ENCODE peak calls at places on chromosomes 13 and 19, in seven cellular contexts. One of them, this sample, is unnamed.

GRCh38 chr13:112583592-112584277 is 4.2 kb downstream of the TUBGCP3 start:
- DNase-seq in bronchial epithelial cell: no peak
- DNase-seq in heart right ventricle: no peak
- DNase-seq in tibial artery: peak
- DNase-seq in choroid plexus epithelial cell: no peak
- DNase-seq in AG04449: no peak
- DNase-seq in AG04450: no peak
- DNase-seq in this sample: no peak

GRCh38 chr13:105474983-105475382 is 1060.5 kb downstream of the EFNB2 start:
- DNase-seq in AG04450: no peak
- DNase-seq in heart right ventricle: no peak
- DNase-seq in tibial artery: no peak
- DNase-seq in bronchial epithelial cell: no peak
- DNase-seq in AG04449: no peak
- DNase-seq in choroid plexus epithelial cell: no peak
- DNase-seq in this sample: no peak

GRCh38 chr19:50514346-50515167 is 844 bp upstream of the ASPDH start:
- DNase-seq in AG04449: no peak
- DNase-seq in choroid plexus epithelial cell: no peak
- DNase-seq in heart right ventricle: no peak
- DNase-seq in tibial artery: no peak
- DNase-seq in AG04450: no peak
- DNase-seq in bronchial epithelial cell: no peak
- DNase-seq in this sample: no peak

GRCh38 chr19:18300930-18301717 is 19.7 kb upstream of the JUND start:
- DNase-seq in choroid plexus epithelial cell: peak
- DNase-seq in tibial artery: peak
- DNase-seq in AG04450: no peak
- DNase-seq in heart right ventricle: peak
- DNase-seq in bronchial epithelial cell: no peak
- DNase-seq in AG04449: no peak
- DNase-seq in this sample: no peak

GRCh38 chr13:27450921-27451461 is 627 bp upstream of the MTIF3 start:
- DNase-seq in AG04449: no peak
- DNase-seq in choroid plexus epithelial cell: peak
- DNase-seq in tibial artery: no peak
- DNase-seq in heart right ventricle: peak
- DNase-seq in AG04450: no peak
- DNase-seq in bronchial epithelial cell: peak
- DNase-seq in this sample: no peak

GRCh38 chr13:20489185-20489820 is 36.4 kb downstream of the CRYL1 start:
- DNase-seq in heart right ventricle: no peak
- DNase-seq in AG04450: no peak
- DNase-seq in tibial artery: peak
- DNase-seq in choroid plexus epithelial cell: peak
- DNase-seq in AG04449: no peak
- DNase-seq in bronchial epithelial cell: peak
- DNase-seq in this sample: no peak

GRCh38 chr19:45990113-45990728 is 5.0 kb upstream of the CCDC61 start:
- DNase-seq in choroid plexus epithelial cell: no peak
- DNase-seq in bronchial epithelial cell: no peak
- DNase-seq in tibial artery: peak
- DNase-seq in AG04449: no peak
- DNase-seq in AG04450: no peak
- DNase-seq in heart right ventricle: no peak
- DNase-seq in this sample: no peak

GRCh38 chr13:62375653-62376052 is 960.0 kb upstream of the PCDH20 start:
- DNase-seq in choroid plexus epithelial cell: no peak
- DNase-seq in AG04449: no peak
- DNase-seq in bronchial epithelial cell: no peak
- DNase-seq in heart right ventricle: no peak
- DNase-seq in AG04450: no peak
- DNase-seq in tibial artery: no peak
- DNase-seq in this sample: no peak

GRCh38 chr19:46497773-46498172 is 2.1 kb upstream of the PNMA8B start:
- DNase-seq in AG04449: no peak
- DNase-seq in bronchial epithelial cell: no peak
- DNase-seq in AG04450: no peak
- DNase-seq in choroid plexus epithelial cell: no peak
- DNase-seq in tibial artery: no peak
- DNase-seq in heart right ventricle: no peak
- DNase-seq in this sample: no peak

GRCh38 chr13:101434486-101434885 is 18.0 kb upstream of the ITGBL1 start:
- DNase-seq in AG04450: no peak
- DNase-seq in heart right ventricle: no peak
- DNase-seq in choroid plexus epithelial cell: no peak
- DNase-seq in bronchial epithelial cell: no peak
- DNase-seq in tibial artery: no peak
- DNase-seq in AG04449: no peak
- DNase-seq in this sample: no peak

GRCh38 chr13:100904293-100904976 is 229.8 kb upstream of the TMTC4 start:
- DNase-seq in AG04450: no peak
- DNase-seq in bronchial epithelial cell: no peak
- DNase-seq in AG04449: no peak
- DNase-seq in heart right ventricle: no peak
- DNase-seq in choroid plexus epithelial cell: no peak
- DNase-seq in tibial artery: no peak
- DNase-seq in this sample: no peak

GRCh38 chr19:12984683-12985048 is 10.6 kb upstream of the NFIX start:
- DNase-seq in AG04449: no peak
- DNase-seq in AG04450: no peak
- DNase-seq in heart right ventricle: no peak
- DNase-seq in choroid plexus epithelial cell: no peak
- DNase-seq in tibial artery: no peak
- DNase-seq in bronchial epithelial cell: no peak
- DNase-seq in this sample: no peak

GRCh38 chr13:20387441-20387971 is 138.2 kb downstream of the CRYL1 start:
- DNase-seq in tibial artery: no peak
- DNase-seq in choroid plexus epithelial cell: peak
- DNase-seq in heart right ventricle: no peak
- DNase-seq in AG04449: no peak
- DNase-seq in AG04450: peak
- DNase-seq in bronchial epithelial cell: peak
- DNase-seq in this sample: no peak

GRCh38 chr13:40878321-40878720 is 88.9 kb downstream of the SLC25A15 start:
- DNase-seq in heart right ventricle: no peak
- DNase-seq in tibial artery: no peak
- DNase-seq in choroid plexus epithelial cell: peak
- DNase-seq in AG04450: no peak
- DNase-seq in bronchial epithelial cell: peak
- DNase-seq in AG04449: no peak
- DNase-seq in this sample: no peak

GRCh38 chr19:33831835-33832234 is 35.2 kb downstream of the KCTD15 start:
- DNase-seq in heart right ventricle: no peak
- DNase-seq in bronchial epithelial cell: no peak
- DNase-seq in choroid plexus epithelial cell: no peak
- DNase-seq in AG04450: no peak
- DNase-seq in AG04449: no peak
- DNase-seq in tibial artery: no peak
- DNase-seq in this sample: no peak

GRCh38 chr19:53881482-53882390 is at the start of gene PRKCG:
- DNase-seq in choroid plexus epithelial cell: no peak
- DNase-seq in AG04450: no peak
- DNase-seq in tibial artery: no peak
- DNase-seq in heart right ventricle: peak
- DNase-seq in AG04449: no peak
- DNase-seq in bronchial epithelial cell: no peak
- DNase-seq in this sample: no peak

GRCh38 chr13:31089649-31090048 is 72.1 kb downstream of the HSPH1 start:
- DNase-seq in choroid plexus epithelial cell: no peak
- DNase-seq in bronchial epithelial cell: no peak
- DNase-seq in heart right ventricle: no peak
- DNase-seq in AG04450: no peak
- DNase-seq in tibial artery: no peak
- DNase-seq in AG04449: no peak
- DNase-seq in this sample: no peak

GRCh38 chr13:43408274-43408673 is 378.5 kb downstream of the ENOX1 start:
- DNase-seq in choroid plexus epithelial cell: no peak
- DNase-seq in heart right ventricle: no peak
- DNase-seq in tibial artery: no peak
- DNase-seq in AG04449: no peak
- DNase-seq in bronchial epithelial cell: no peak
- DNase-seq in AG04450: no peak
- DNase-seq in this sample: no peak

GRCh38 chr13:100300708-100301107 is 211.8 kb downstream of the PCCA start:
- DNase-seq in heart right ventricle: no peak
- DNase-seq in tibial artery: no peak
- DNase-seq in AG04450: no peak
- DNase-seq in AG04449: no peak
- DNase-seq in choroid plexus epithelial cell: no peak
- DNase-seq in bronchial epithelial cell: peak
- DNase-seq in this sample: no peak

GRCh38 chr19:10289836-10290438 is at the start of gene ICAM5:
- DNase-seq in bronchial epithelial cell: peak
- DNase-seq in tibial artery: no peak
- DNase-seq in AG04449: no peak
- DNase-seq in AG04450: no peak
- DNase-seq in heart right ventricle: no peak
- DNase-seq in choroid plexus epithelial cell: peak
- DNase-seq in this sample: no peak

GRCh38 chr13:51158923-51159322 is 47.8 kb upstream of the C13orf42 start:
- DNase-seq in heart right ventricle: no peak
- DNase-seq in tibial artery: no peak
- DNase-seq in choroid plexus epithelial cell: no peak
- DNase-seq in AG04449: no peak
- DNase-seq in AG04450: no peak
- DNase-seq in bronchial epithelial cell: no peak
- DNase-seq in this sample: no peak

GRCh38 chr19:2394054-2394668 is 33.2 kb downstream of the TIMM13 start:
- DNase-seq in AG04450: no peak
- DNase-seq in heart right ventricle: no peak
- DNase-seq in choroid plexus epithelial cell: peak
- DNase-seq in AG04449: no peak
- DNase-seq in bronchial epithelial cell: no peak
- DNase-seq in tibial artery: no peak
- DNase-seq in this sample: no peak

DNA sequence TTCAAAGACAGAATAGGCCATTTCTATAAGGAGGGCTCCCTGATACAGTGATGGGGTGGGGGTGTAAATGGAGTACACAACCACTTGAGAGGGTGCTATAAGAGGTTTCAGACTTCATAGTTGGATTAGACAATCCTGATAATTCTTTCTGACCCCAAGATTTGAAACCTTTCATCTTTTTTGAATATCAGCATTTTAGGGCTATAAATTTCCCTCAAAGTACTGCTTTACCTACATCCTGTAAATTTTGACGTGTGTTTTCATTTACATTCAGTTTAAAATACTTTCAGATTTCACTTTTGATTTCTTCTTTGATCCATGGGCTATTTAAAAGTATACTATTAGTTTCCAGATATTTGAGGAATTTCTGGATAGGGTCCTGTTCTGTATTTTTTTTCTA is 40.0 kb upstream of the SIN3B start:
- DNase-seq in choroid plexus epithelial cell: no peak
- DNase-seq in AG04449: no peak
- DNase-seq in heart right ventricle: no peak
- DNase-seq in bronchial epithelial cell: no peak
- DNase-seq in AG04450: no peak
- DNase-seq in tibial artery: no peak
- DNase-seq in this sample: no peak
- H3K4me3 ChIP-seq in choroid plexus epithelial cell: no peak
- H3K4me3 ChIP-seq in AG04449: no peak
- H3K4me3 ChIP-seq in heart right ventricle: no peak
- H3K4me3 ChIP-seq in bronchial epithelial cell: no peak
- H3K4me3 ChIP-seq in AG04450: no peak
- H3K4me3 ChIP-seq in tibial artery: no peak
- H3K4me3 ChIP-seq in this sample: no peak

GRCh38 chr13:23845309-23845708 is 43.9 kb downstream of the MIPEP start:
- DNase-seq in tibial artery: no peak
- DNase-seq in heart right ventricle: no peak
- DNase-seq in AG04449: no peak
- DNase-seq in bronchial epithelial cell: no peak
- DNase-seq in AG04450: no peak
- DNase-seq in choroid plexus epithelial cell: no peak
- DNase-seq in this sample: no peak
- TF ChIP-seq CTCF in tibial artery: no peak
- TF ChIP-seq CTCF in heart right ventricle: no peak
- TF ChIP-seq CTCF in AG04449: no peak
- TF ChIP-seq CTCF in bronchial epithelial cell: no peak
- TF ChIP-seq CTCF in AG04450: no peak
- TF ChIP-seq CTCF in choroid plexus epithelial cell: no peak
- TF ChIP-seq CTCF in this sample: no peak

GRCh38 chr19:6674868-6675305 is 4.9 kb upstream of the TNFSF14 start:
- DNase-seq in AG04450: no peak
- DNase-seq in heart right ventricle: peak
- DNase-seq in choroid plexus epithelial cell: peak
- DNase-seq in tibial artery: peak
- DNase-seq in bronchial epithelial cell: peak
- DNase-seq in AG04449: no peak
- DNase-seq in this sample: peak
- H3K4me3 ChIP-seq in AG04450: no peak
- H3K4me3 ChIP-seq in heart right ventricle: no peak
- H3K4me3 ChIP-seq in choroid plexus epithelial cell: no peak
- H3K4me3 ChIP-seq in tibial artery: no peak
- H3K4me3 ChIP-seq in bronchial epithelial cell: no peak
- H3K4me3 ChIP-seq in AG04449: no peak
- H3K4me3 ChIP-seq in this sample: no peak

GRCh38 chr19:39032164-39032918 is at the start of gene FBXO27:
- DNase-seq in heart right ventricle: peak
- DNase-seq in choroid plexus epithelial cell: peak
- DNase-seq in AG04449: no peak
- DNase-seq in tibial artery: no peak
- DNase-seq in bronchial epithelial cell: peak
- DNase-seq in AG04450: no peak
- DNase-seq in this sample: no peak
- TF ChIP-seq CTCF in heart right ventricle: no peak
- TF ChIP-seq CTCF in choroid plexus epithelial cell: no peak
- TF ChIP-seq CTCF in AG04449: no peak
- TF ChIP-seq CTCF in tibial artery: no peak
- TF ChIP-seq CTCF in bronchial epithelial cell: no peak
- TF ChIP-seq CTCF in AG04450: no peak
- TF ChIP-seq CTCF in this sample: no peak

DNA sequence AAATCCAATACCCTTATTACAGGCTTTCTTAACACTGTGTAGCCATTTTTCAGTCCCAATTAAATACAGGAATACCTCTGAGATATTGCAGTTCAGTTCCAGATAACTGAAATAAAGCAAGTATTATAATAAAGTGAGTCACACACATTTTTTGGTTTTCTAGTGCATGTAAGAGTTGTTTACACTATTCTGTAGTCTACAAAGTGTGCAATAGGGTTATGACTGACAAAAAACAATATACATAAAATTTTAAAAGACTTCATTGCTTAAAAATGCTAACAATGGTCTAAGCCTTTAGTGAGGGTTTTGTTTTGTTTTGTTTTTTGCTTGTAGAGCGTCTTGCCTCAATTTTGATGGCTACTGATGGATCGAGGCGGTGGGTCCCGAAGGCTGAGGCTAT is 434.4 kb upstream of the NBEA start:
- DNase-seq in AG04450: no peak
- DNase-seq in heart right ventricle: no peak
- DNase-seq in tibial artery: no peak
- DNase-seq in bronchial epithelial cell: no peak
- DNase-seq in AG04449: no peak
- DNase-seq in choroid plexus epithelial cell: no peak
- DNase-seq in this sample: no peak
- H3K4me3 ChIP-seq in AG04450: no peak
- H3K4me3 ChIP-seq in heart right ventricle: no peak
- H3K4me3 ChIP-seq in tibial artery: no peak
- H3K4me3 ChIP-seq in bronchial epithelial cell: no peak
- H3K4me3 ChIP-seq in AG04449: no peak
- H3K4me3 ChIP-seq in choroid plexus epithelial cell: no peak
- H3K4me3 ChIP-seq in this sample: no peak